ENCODE peak calls at places on chromosomes 12 and 14, in four cellular contexts. D is fibroblast of the aortic adventitia, W is right lobe of liver, K is HFF-Myc. N is an unnamed sample.
A peak's percentile ranks its signal among the peaks of the same experiment; 100 is the strongest.

GRCh38 chr14:74868739-74869138 is 7.2 kb downstream of the PROX2 start:
- DNase-seq in D (peak; percentile 49), W (no peak), K (no peak), N (no peak)

GRCh38 chr14:104735830-104736642 is 12.0 kb downstream of the ADSS1 start:
- DNase-seq in D (peak; percentile 27), W (peak; percentile 98), K (no peak), N (peak; percentile 29)

GRCh38 chr12:48890657-48891418 is 25.2 kb upstream of the RND1 start:
- DNase-seq in D (peak; percentile 76), W (peak; percentile 82), K (peak; percentile 20), N (no peak)

GRCh38 chr12:62799126-62799736 is 135.7 kb downstream of the PPM1H start:
- DNase-seq in D (peak; percentile 85), W (no peak), K (peak; percentile 81), N (no peak)

GRCh38 chr14:99670361-99671229 is 13.5 kb upstream of the CYP46A1 start:
- DNase-seq in D (peak; percentile 54), W (no peak), K (peak; percentile 43), N (no peak)

GRCh38 chr12:19234991-19235876 is 105.7 kb downstream of the PLEKHA5 start:
- DNase-seq in D (peak; percentile 86), W (no peak), K (no peak), N (no peak)

GRCh38 chr12:2179953-2180736 is 127.4 kb downstream of the CACNA1C start:
- DNase-seq in D (peak; percentile 99), W (no peak), K (peak; percentile 88), N (peak; percentile 79)

GRCh38 chr12:13248956-13249355 is 52.4 kb downstream of the EMP1 start:
- DNase-seq in D (peak; percentile 26), W (no peak), K (no peak), N (no peak)

GRCh38 chr14:58709949-58710348 is 72.2 kb downstream of the DACT1 start:
- DNase-seq in D (no peak), W (no peak), K (no peak), N (no peak)

GRCh38 chr14:43795600-43796228 is 711.4 kb downstream of the FSCB start:
- DNase-seq in D (peak; percentile 18), W (no peak), K (no peak), N (no peak)

GRCh38 chr12:79298511-79298910 is 392.3 kb downstream of the PAWR start:
- DNase-seq in D (no peak), W (no peak), K (no peak), N (no peak)

GRCh38 chr14:87745507-87746118 is 247.4 kb downstream of the GALC start:
- DNase-seq in D (peak; percentile 57), W (no peak), K (peak; percentile 30), N (no peak)

GRCh38 chr12:50103767-50104321 is at the start of gene GPD1:
- DNase-seq in D (peak; percentile 34), W (peak; percentile 94), K (no peak), N (no peak)

GRCh38 chr12:81170072-81170471 is 92.2 kb downstream of the ACSS3 start:
- DNase-seq in D (peak; percentile 2), W (no peak), K (no peak), N (peak; percentile 1)

DNA sequence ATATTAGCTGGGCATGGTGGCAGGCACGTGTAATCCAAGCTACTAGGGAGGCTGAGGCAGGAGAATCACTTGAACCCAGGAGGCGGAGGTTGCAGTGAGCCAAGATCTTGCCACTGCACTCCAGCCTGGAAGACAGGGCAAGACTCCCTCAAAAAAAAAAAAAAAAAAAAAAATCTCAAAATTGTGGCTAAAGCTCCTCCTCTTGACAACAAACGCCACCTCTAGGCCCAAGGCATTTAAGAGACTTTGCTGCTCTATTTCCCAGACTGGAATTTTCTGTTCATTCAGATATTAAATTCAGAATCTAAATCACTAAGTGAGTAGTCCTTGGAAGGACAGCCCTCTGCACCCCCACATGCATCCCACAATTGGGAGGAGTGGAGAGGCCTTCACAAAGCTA is 1.4 kb downstream of the ZFYVE1 start:
- DNase-seq in D (peak; percentile 55), W (no peak), K (no peak), N (no peak)
- H3K4me3 ChIP-seq in D (peak overlapping the region; percentile 88), W (no peak overlapping the region), K (peak overlapping the region; percentile 71), N (peak overlapping the region; percentile 84)

GRCh38 chr12:108635201-108635996 is 1.7 kb upstream of the SELPLG start:
- DNase-seq in D (no peak), W (no peak), K (no peak), N (no peak)

GRCh38 chr12:108637222-108637621 is 3.5 kb upstream of the SELPLG start:
- DNase-seq in D (no peak), W (no peak), K (no peak), N (no peak)

GRCh38 chr12:108637631-108638030 is 3.9 kb upstream of the SELPLG start:
- DNase-seq in D (no peak), W (no peak), K (no peak), N (no peak)

GRCh38 chr12:108634225-108634795 is 616 bp upstream of the SELPLG start:
- DNase-seq in D (no peak), W (no peak), K (no peak), N (no peak)

DNA sequence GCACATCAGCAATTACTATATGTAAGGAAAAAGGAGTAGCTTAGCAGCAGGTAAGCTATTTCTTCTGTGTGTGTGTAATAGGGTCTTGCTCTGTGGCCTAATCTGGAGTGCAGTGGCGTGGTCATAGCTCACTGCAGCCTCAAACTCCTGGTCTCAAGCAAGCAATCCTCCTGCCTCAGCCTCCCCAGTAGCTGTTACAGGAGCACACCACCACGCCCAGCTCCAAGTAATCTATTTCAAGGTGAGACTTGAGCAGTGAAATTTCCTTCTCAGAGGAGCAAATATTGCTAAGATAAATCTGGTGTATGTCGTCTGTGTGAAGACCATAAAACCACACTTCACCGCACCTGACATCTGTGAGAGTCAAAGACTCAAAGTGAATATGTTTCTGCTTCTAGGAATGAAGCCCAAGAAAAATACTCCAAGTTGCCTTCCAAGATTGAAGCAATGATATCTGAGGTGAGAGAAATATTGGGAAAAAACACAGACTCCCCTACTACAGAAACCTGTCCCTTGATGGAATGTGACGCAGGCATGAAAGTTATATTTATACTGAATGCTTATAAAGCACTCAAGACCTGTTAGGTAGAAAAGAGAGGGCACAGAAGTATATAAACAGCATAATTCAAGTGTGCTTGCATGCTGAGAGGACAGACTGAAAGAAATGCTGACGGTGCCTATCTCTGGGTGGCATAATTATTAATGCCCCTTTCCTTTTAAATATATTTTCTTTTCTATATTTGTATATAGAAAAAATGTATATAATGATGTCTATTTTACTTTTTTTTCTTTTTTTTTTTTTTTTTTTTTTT is 2.5 kb upstream of the SELPLG start:
- DNase-seq in D (no peak), W (no peak), K (no peak), N (no peak)
- TF ChIP-seq CTCF in D (no peak), W (no peak), K (no peak), N (no peak)

GRCh38 chr12:114680498-114681148 is 3.4 kb downstream of the TBX3 start:
- DNase-seq in D (peak; percentile 32), W (no peak), K (no peak), N (no peak)

GRCh38 chr12:114679942-114680341 is 4.0 kb downstream of the TBX3 start:
- DNase-seq in D (no peak), W (no peak), K (no peak), N (no peak)

GRCh38 chr12:114678718-114679117 is 5.3 kb downstream of the TBX3 start:
- DNase-seq in D (no peak), W (no peak), K (no peak), N (no peak)

GRCh38 chr12:114678028-114678427 is 5.9 kb downstream of the TBX3 start:
- DNase-seq in D (no peak), W (no peak), K (no peak), N (no peak)

DNA sequence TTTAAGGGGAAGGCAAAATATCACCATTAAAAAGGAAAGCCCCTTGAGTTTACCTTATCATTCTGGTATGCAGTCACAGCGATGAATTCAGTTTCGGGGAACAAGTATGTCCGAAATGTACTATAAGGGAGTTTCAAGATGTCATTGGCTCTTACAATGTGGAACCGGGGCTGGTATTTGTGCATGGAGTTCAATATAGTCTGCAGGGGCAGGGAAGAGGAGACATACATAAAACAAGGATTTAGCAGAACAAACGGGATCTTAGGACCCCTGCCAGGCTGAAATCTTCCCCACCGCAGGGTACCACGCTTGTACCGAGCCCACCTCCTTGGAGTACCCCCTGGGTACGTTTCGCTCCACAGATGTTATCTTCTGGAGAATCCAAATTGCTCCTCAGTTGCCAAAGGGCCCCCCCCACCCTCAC is 4.5 kb downstream of the TBX3 start:
- DNase-seq in D (no peak), W (no peak), K (no peak), N (no peak)
- H3K4me3 ChIP-seq in D (no peak overlapping the region), W (no peak overlapping the region), K (peak overlapping the region; percentile 73), N (peak overlapping the region; percentile 93)

GRCh38 chr12:54631551-54631950 is 3.1 kb downstream of the LACRT start:
- DNase-seq in D (no peak), W (no peak), K (no peak), N (no peak)

GRCh38 chr12:54631988-54632728 is 2.5 kb downstream of the LACRT start:
- DNase-seq in D (no peak), W (no peak), K (no peak), N (no peak)

GRCh38 chr12:54629925-54630324 is 4.8 kb downstream of the LACRT start:
- DNase-seq in D (no peak), W (no peak), K (no peak), N (no peak)

GRCh38 chr12:54634795-54635194 is at the start of gene LACRT:
- DNase-seq in D (no peak), W (no peak), K (no peak), N (no peak)
- TF ChIP-seq CTCF in D (no peak), W (no peak), K (no peak), N (no peak)

DNA sequence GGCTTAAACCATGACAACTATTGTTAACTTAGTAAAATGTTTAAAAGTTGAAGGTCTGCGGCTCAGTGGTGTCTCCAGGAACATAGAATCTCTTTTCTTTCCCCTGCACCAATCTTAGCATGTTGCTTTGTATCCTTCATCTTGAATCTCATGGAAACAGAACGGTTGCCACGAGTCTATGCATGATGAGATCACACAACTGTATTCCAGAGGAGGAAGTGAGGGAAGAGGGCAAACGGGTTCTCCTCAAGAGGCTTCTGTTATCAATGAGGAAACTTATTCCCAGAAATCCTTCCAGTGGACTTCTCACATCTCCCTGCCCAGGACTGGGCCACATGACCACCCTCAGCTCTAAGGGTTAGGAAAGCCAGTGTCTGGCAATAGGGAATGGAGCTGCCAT is 17.3 kb downstream of the PLXNC1 start:
- DNase-seq in D (no peak), W (no peak), K (no peak), N (no peak)
- H3K4me3 ChIP-seq in D (no peak overlapping the region), W (no peak overlapping the region), K (no peak overlapping the region), N (no peak overlapping the region)

DNA sequence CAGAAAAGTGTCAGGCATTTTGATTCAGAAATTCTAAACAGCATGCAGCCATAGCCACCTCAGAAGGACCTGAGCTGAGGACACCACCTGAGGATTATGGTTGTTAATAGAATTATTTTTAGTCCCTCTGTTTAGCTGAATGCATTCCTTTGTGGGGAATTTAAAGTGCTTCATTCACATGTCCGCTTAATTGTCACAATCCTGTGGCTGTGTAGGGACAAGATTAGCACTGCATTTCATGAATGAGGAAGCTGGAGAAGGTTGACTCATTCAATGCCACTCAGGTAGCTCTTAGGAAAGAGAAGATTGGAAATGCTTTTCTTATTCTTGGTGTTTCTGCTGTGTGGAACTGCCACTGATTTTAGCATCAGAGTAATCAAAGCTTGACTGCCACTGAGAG is 42.0 kb upstream of the KRR1 start:
- DNase-seq in D (no peak), W (no peak), K (no peak), N (no peak)
- TF ChIP-seq CTCF in D (no peak), W (no peak), K (no peak), N (no peak)